ENCODE peak calls at places on chromosomes 1 and 21, in eight cellular contexts. Q is brain microvascular endothelial cell, L is lung, M is pancreas, G is fibroblast of lung, A is endothelial cell, U is dorsolateral prefrontal cortex, X is hepatocyte. Y is an unnamed sample.

GRCh38 chr1:184974086-184974836 is at the start of gene NIBAN1:
- DNase-seq in Q (no peak), L (peak), M (peak), G (peak), A (peak), U (no peak), X (peak), Y (no peak)

GRCh38 chr1:67843746-67844145 is 10.5 kb upstream of the GNG12 start:
- DNase-seq in Q (no peak), L (no peak), M (no peak), G (no peak), A (no peak), U (no peak), X (no peak), Y (no peak)

GRCh38 chr1:232598133-232598532 is 31.8 kb downstream of the SIPA1L2 start:
- DNase-seq in Q (no peak), L (no peak), M (no peak), G (no peak), A (no peak), U (no peak), X (no peak), Y (no peak)

GRCh38 chr21:45977396-45977795 is 4.2 kb upstream of the COL6A1 start:
- DNase-seq in Q (no peak), L (no peak), M (no peak), G (no peak), A (peak), U (no peak), X (no peak), Y (no peak)

GRCh38 chr1:24149854-24150227 is 6.9 kb upstream of the IL22RA1 start:
- DNase-seq in Q (peak), L (no peak), M (no peak), G (peak), A (no peak), U (no peak), X (peak), Y (no peak)

GRCh38 chr1:202187697-202188407 is 5.7 kb upstream of the LGR6 start:
- DNase-seq in Q (no peak), L (no peak), M (no peak), G (no peak), A (no peak), U (no peak), X (no peak), Y (no peak)

GRCh38 chr1:228014235-228014930 is 7.6 kb downstream of the WNT3A start:
- DNase-seq in Q (peak), L (no peak), M (no peak), G (peak), A (no peak), U (no peak), X (peak), Y (no peak)

GRCh38 chr1:59672851-59673574 is 141.7 kb upstream of the HOOK1 start:
- DNase-seq in Q (peak), L (no peak), M (no peak), G (peak), A (no peak), U (no peak), X (peak), Y (no peak)

GRCh38 chr1:70156529-70157120 is 48.8 kb downstream of the LRRC40 start:
- DNase-seq in Q (peak), L (no peak), M (no peak), G (no peak), A (no peak), U (no peak), X (no peak), Y (no peak)

GRCh38 chr21:40386301-40386911 is 460.6 kb downstream of the DSCAM start:
- DNase-seq in Q (no peak), L (peak), M (peak), G (no peak), A (peak), U (peak), X (peak), Y (peak)

GRCh38 chr1:5709461-5709860 is 282.8 kb downstream of the NPHP4 start:
- DNase-seq in Q (no peak), L (no peak), M (no peak), G (no peak), A (no peak), U (no peak), X (no peak), Y (no peak)

GRCh38 chr1:205991237-205991636 is 12.0 kb downstream of the RAB7B start:
- DNase-seq in Q (no peak), L (no peak), M (no peak), G (peak), A (no peak), U (no peak), X (no peak), Y (no peak)

GRCh38 chr1:31208361-31208945 is 31.2 kb downstream of the NKAIN1 start:
- DNase-seq in Q (no peak), L (no peak), M (no peak), G (no peak), A (peak), U (no peak), X (no peak), Y (no peak)

GRCh38 chr1:210527091-210527490 is 198.4 kb downstream of the HHAT start:
- DNase-seq in Q (no peak), L (no peak), M (no peak), G (no peak), A (no peak), U (no peak), X (no peak), Y (no peak)

GRCh38 chr1:115098979-115099692 is 9.8 kb upstream of the TSPAN2 start:
- DNase-seq in Q (peak), L (no peak), M (no peak), G (peak), A (peak), U (no peak), X (peak), Y (no peak)

GRCh38 chr1:203140076-203140475 is 12.6 kb downstream of the ADORA1 start:
- DNase-seq in Q (no peak), L (no peak), M (no peak), G (no peak), A (no peak), U (no peak), X (no peak), Y (no peak)

GRCh38 chr1:18373882-18374493 is 106.7 kb upstream of the KLHDC7A start:
- DNase-seq in Q (no peak), L (no peak), M (no peak), G (no peak), A (peak), U (no peak), X (no peak), Y (peak)

GRCh38 chr1:58363639-58364038 is 182.9 kb downstream of the OMA1 start:
- DNase-seq in Q (no peak), L (no peak), M (no peak), G (no peak), A (no peak), U (no peak), X (no peak), Y (no peak)

GRCh38 chr1:209815931-209816338 is 10.0 kb upstream of the IRF6 start:
- DNase-seq in Q (no peak), L (no peak), M (no peak), G (no peak), A (no peak), U (no peak), X (no peak), Y (no peak)

GRCh38 chr1:206555473-206555935 is 48.2 kb downstream of the RASSF5 start:
- DNase-seq in Q (peak), L (no peak), M (no peak), G (no peak), A (no peak), U (peak), X (peak), Y (no peak)

GRCh38 chr1:5959087-5959486 is 33.1 kb downstream of the NPHP4 start:
- DNase-seq in Q (no peak), L (no peak), M (no peak), G (no peak), A (no peak), U (peak), X (no peak), Y (no peak)

GRCh38 chr1:31814041-31814511 is 1.7 kb downstream of the SPOCD1 start:
- DNase-seq in Q (no peak), L (no peak), M (no peak), G (no peak), A (no peak), U (no peak), X (no peak), Y (no peak)

GRCh38 chr21:15552914-15553491 is 176.8 kb upstream of the USP25 start:
- DNase-seq in Q (no peak), L (no peak), M (no peak), G (peak), A (no peak), U (no peak), X (peak), Y (no peak)

GRCh38 chr1:85612704-85613361 is 32.3 kb downstream of the CCN1 start:
- DNase-seq in Q (peak), L (peak), M (no peak), G (peak), A (no peak), U (no peak), X (peak), Y (no peak)

GRCh38 chr1:51768971-51769601 is 109.4 kb downstream of the NRDC start:
- DNase-seq in Q (peak), L (no peak), M (no peak), G (peak), A (no peak), U (no peak), X (peak), Y (peak)

GRCh38 chr1:14113841-14114567 is 414.0 kb downstream of the PRDM2 start:
- DNase-seq in Q (no peak), L (peak), M (peak), G (peak), A (peak), U (peak), X (peak), Y (no peak)
- TF ChIP-seq CTCF in Q (no peak), L (peak), M (peak), G (peak), A (peak), U (peak), X (peak), Y (peak)

DNA sequence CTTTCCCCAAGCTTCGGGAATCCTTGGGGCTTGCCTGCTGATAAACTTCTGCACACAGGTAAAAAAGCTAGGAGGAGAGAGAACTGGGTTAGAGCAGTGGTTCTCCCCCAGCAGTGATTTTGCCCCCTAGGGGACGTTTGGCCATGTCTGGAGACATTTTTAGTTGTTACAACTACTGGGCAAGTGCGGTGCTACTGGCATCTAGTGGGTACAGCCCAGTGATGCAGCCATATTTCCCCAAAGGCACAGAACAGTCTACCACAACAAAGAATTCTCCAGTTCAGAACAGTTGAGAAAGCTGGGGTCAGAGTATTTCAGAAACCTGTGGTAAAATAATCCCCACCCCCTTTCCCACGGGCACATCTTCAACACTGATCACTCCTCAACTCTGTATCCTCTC is 41.3 kb downstream of the LRRC71 start:
- DNase-seq in Q (no peak), L (no peak), M (no peak), G (no peak), A (no peak), U (no peak), X (no peak), Y (no peak)
- TF ChIP-seq CTCF in Q (peak), L (no peak), M (no peak), G (peak), A (no peak), U (no peak), X (peak), Y (peak)

DNA sequence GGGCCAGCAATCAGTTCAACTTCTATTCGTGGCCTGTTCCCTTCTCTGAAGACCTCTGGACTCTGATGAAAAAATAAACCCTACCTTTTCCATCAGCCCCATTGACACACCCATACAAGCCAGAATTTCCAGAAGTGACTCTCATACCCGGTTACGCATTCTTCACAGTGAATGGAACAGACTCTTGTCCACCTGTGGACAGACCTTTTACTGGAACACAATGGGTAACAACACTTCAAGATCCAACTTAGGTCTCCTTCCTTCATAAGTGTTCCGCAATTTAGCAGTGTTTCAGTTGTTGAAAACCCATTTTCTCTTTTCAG is 2.6 kb upstream of the NPL start:
- DNase-seq in Q (no peak), L (no peak), M (no peak), G (no peak), A (no peak), U (no peak), X (no peak), Y (no peak)
- TF ChIP-seq CTCF in Q (no peak), L (no peak), M (no peak), G (no peak), A (no peak), U (no peak), X (no peak), Y (no peak)

DNA sequence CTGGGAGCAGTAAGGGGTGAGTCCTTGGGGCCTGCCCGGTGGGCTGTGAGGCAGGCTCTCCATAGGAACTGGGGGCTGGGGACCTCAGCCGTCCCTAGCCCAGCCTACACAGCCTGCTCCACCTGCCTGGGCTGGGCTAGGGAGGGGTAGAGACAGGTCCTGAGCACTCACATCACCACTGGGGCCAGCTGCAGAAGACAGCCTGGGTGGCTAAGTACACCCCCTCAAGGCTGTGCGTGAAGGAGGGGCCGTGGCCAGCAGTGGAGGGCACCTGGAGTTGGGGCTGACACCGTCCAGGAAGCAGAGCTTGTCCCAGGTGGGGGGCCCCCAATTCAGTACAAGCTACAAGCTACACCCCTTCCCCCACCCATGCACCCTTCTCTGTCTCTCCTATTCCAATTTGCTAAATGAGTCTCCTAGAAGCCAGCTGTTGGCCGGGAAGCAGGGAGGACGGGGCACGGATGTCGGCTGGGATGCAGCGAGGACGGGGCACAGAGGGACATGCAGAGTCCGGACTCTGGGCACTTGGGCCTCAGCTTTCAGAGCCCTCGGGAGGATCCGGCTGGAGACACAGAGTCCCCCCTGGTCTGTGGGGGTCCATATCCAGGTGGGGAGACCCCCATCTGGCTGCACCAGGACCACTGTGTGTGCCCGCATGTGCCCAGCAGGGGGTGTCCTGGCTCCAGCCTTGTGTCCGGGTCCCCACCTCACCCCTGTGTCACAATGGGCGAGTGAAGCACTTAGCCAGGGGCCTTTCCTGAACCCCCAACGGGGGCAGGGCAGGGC is 1.8 kb downstream of the ISG15 start:
- DNase-seq in Q (no peak), L (no peak), M (peak), G (no peak), A (no peak), U (no peak), X (peak), Y (no peak)
- TF ChIP-seq CTCF in Q (peak), L (no peak), M (no peak), G (peak), A (no peak), U (no peak), X (peak), Y (no peak)

GRCh38 chr1:88300864-88301263 is 383.2 kb upstream of the PKN2 start:
- DNase-seq in Q (no peak), L (no peak), M (no peak), G (no peak), A (no peak), U (no peak), X (no peak), Y (no peak)

GRCh38 chr1:88291902-88292301 is 392.2 kb upstream of the PKN2 start:
- DNase-seq in Q (no peak), L (no peak), M (peak), G (no peak), A (no peak), U (no peak), X (no peak), Y (peak)

GRCh38 chr1:88293791-88294190 is 390.3 kb upstream of the PKN2 start:
- DNase-seq in Q (no peak), L (no peak), M (no peak), G (no peak), A (no peak), U (no peak), X (no peak), Y (no peak)

DNA sequence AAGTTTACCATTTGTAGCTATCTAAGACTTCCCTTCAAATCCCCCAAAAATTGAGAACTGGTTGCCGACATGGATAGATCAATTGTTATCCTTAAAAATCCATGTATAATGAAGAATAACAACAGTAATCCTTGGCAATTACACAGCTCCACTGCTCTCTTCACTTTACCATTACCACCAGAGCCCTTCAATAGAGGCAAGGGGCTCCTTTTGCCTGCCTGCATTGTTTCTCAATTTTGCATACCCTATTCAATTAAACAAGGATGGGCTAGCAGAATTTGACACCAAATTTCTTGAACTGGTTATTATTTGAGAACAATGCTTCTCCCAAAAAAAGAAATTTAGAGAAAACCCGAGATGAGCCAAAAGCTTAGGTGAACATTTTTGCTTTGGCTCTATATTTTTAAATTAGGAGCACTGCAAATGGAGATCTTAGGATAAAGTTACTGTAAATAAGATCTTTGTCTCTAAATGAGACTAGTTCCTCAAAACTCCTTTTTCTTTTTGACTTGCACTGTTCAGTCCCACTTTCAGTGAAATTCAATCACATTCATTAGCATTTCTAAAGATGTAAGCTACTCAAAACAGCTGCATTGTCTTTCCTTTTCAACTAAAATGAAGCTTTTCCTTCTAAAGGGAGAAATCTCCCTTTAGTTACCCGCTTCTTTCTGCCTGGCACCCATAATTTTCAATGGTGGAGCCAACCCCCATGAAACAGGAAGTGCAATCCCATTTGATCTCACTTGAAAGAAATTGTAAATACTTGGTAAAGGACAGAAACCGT is 387.7 kb upstream of the PKN2 start:
- DNase-seq in Q (no peak), L (no peak), M (no peak), G (no peak), A (no peak), U (no peak), X (no peak), Y (no peak)
- TF ChIP-seq CTCF in Q (no peak), L (no peak), M (no peak), G (no peak), A (no peak), U (no peak), X (no peak), Y (no peak)